ENCODE peak calls at places on chromosomes 12 and 14, in four cellular contexts. R is HepG2, F is WTC11, C is K562. S is an unnamed sample.

GRCh38 chr14:58121530-58122186 is 30.4 kb downstream of the ARMH4 start:
- DNase-seq in R (no peak), F (no peak), C (no peak), S (no peak)

GRCh38 chr12:97047361-97047760 is 140.3 kb downstream of the NEDD1 start:
- DNase-seq in R (no peak), F (no peak), C (no peak), S (no peak)

GRCh38 chr14:89618309-89618708 is 201.3 kb upstream of the FOXN3 start:
- DNase-seq in R (peak; percentile 12), F (no peak), C (no peak), S (no peak)

GRCh38 chr12:123131879-123132402 is 18.9 kb downstream of the PITPNM2 start:
- DNase-seq in R (no peak), F (no peak), C (no peak), S (no peak)

GRCh38 chr14:51674294-51675002 is 22.7 kb downstream of the FRMD6 start:
- DNase-seq in R (no peak), F (no peak), C (no peak), S (no peak)

GRCh38 chr14:86013663-86014062 is 483.7 kb downstream of the FLRT2 start:
- DNase-seq in R (peak; percentile 46), F (no peak), C (no peak), S (no peak)

GRCh38 chr14:69711471-69712216 is 55.3 kb upstream of the SRSF5 start:
- DNase-seq in R (no peak), F (no peak), C (no peak), S (no peak)

GRCh38 chr14:23895480-23895879 is 58.1 kb upstream of the DHRS4 start:
- DNase-seq in R (peak; percentile 42), F (no peak), C (no peak), S (no peak)

GRCh38 chr12:12786716-12787601 is 1.5 kb downstream of the APOLD1 start:
- DNase-seq in R (peak; percentile 32), F (peak; percentile 71), C (peak; percentile 93), S (peak; percentile 96)

GRCh38 chr12:685388-685787 is 22.1 kb upstream of the NINJ2 start:
- DNase-seq in R (no peak), F (no peak), C (no peak), S (no peak)

GRCh38 chr14:94665121-94665520 is 52.9 kb downstream of the SERPINA3 start:
- DNase-seq in R (no peak), F (no peak), C (no peak), S (no peak)

GRCh38 chr12:64983771-64984170 is 137.3 kb downstream of the WIF1 start:
- DNase-seq in R (no peak), F (no peak), C (no peak), S (no peak)

GRCh38 chr14:47619397-47619796 is 56.0 kb downstream of the MDGA2 start:
- DNase-seq in R (no peak), F (no peak), C (no peak), S (no peak)

GRCh38 chr12:48903982-48904411 is 21.3 kb downstream of the FKBP11 start:
- DNase-seq in R (peak; percentile 76), F (peak; percentile 92), C (peak; percentile 82), S (peak; percentile 90)

GRCh38 chr12:132904718-132905328 is 17.4 kb upstream of the CHFR start:
- DNase-seq in R (no peak), F (peak; percentile 94), C (peak; percentile 73), S (no peak)

DNA sequence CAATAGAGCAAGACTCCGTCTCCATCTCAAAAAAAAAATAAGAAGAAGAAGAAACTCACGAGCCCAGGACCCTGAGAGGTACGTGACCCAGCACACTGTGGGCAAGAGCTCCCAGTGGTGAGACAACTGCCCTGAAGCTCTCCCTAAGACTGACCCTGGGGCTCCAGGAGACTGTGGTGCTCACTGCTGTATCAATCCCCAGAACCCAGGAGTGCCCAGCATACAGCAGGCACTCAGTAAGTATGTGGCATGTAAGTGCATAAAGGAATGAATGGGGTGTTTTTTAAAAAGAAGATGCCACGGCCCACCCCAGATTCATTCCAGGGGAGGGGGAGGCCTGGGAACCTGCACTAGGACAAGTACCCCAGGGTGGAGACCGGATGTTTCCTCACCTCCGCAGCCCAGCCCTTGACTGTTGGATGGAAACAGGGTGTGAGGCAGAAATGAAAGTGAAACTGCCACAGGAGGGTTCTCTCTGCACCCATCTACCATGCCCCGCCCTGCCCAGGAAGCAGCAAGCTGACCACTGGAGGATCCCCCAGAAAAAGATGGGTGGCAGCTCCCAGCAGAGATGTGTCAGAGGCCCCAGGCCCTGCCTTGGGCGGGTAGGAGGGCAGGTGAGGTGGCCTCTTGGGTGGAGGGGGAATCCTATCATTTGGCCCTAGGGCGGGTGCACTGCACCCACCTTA is 12.2 kb downstream of the ITPK1 start:
- DNase-seq in R (no peak), F (no peak), C (no peak), S (no peak)
- TF ChIP-seq ELF4 in R (no peak), F (no peak), C (no peak), S (no peak)

GRCh38 chr14:76810953-76811400 is 1.7 kb downstream of the ANGEL1 start:
- DNase-seq in R (peak; percentile 80), F (no peak), C (no peak), S (peak; percentile 33)
- TF ChIP-seq SP1 in R (no peak), F (no peak), C (no peak), S (no peak)

GRCh38 chr12:100267603-100268281 is 765 bp downstream of the SCYL2 start:
- DNase-seq in R (peak; percentile 12), F (no peak), C (peak; percentile 12), S (no peak)
- TF ChIP-seq ELF4 in R (no peak), F (no peak), C (no peak), S (no peak)

GRCh38 chr12:7864751-7865150 is 8.0 kb downstream of the SLC2A14 start:
- DNase-seq in R (no peak), F (no peak), C (no peak), S (no peak)
- TF ChIP-seq SP1 in R (no peak), F (no peak), C (no peak), S (no peak)

GRCh38 chr12:40693503-40693863 is 1.2 kb downstream of the CNTN1 start:
- DNase-seq in R (no peak), F (peak; percentile 69), C (no peak), S (peak; percentile 51)

GRCh38 chr12:40701756-40702155 is 9.5 kb downstream of the CNTN1 start:
- DNase-seq in R (no peak), F (no peak), C (no peak), S (no peak)

GRCh38 chr12:40692617-40693502 is 621 bp downstream of the CNTN1 start:
- DNase-seq in R (no peak), F (peak; percentile 52), C (no peak), S (peak; percentile 33)

GRCh38 chr12:40691913-40692616 is at the start of gene CNTN1:
- DNase-seq in R (no peak), F (peak; percentile 92), C (peak; percentile 6), S (peak; percentile 95)

GRCh38 chr12:40697566-40698257 is 5.5 kb downstream of the CNTN1 start:
- DNase-seq in R (no peak), F (no peak), C (no peak), S (no peak)
- TF ChIP-seq ELF4 in R (no peak), F (no peak), C (no peak), S (no peak)

GRCh38 chr14:22699801-22700564 is 55.8 kb upstream of the OR6J1 start:
- DNase-seq in R (peak; percentile 100), F (no peak), C (peak; percentile 63), S (no peak)
- TF ChIP-seq SP1 in R (no peak), F (no peak), C (no peak), S (no peak)

DNA sequence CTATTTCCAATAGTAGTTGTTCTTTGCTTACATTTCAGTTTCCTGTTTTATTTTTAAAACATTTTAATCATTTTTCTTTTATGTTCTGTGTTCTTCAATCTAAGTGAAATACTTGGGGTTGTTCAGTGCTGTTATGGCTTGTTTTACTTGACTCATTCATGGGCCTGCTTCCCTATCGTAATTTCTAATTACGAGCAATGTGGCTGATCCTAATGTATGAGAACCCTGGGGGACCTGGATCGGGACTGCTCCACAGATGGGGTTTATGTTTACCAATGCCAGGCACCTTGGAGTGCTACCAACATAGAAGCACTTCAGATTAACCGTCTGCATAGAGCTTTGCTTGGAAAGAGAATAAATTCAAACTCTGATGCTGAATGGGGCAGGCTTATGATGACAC is 29.8 kb downstream of the TECPR2 start:
- DNase-seq in R (no peak), F (no peak), C (no peak), S (no peak)
- TF ChIP-seq ELF4 in R (no peak), F (no peak), C (no peak), S (no peak)

GRCh38 chr12:50626026-50626425 is 121.2 kb downstream of the DIP2B start:
- DNase-seq in R (no peak), F (no peak), C (no peak), S (no peak)

GRCh38 chr12:50625029-50625875 is 120.5 kb downstream of the DIP2B start:
- DNase-seq in R (no peak), F (no peak), C (no peak), S (no peak)

GRCh38 chr12:50621435-50622304 is 116.9 kb downstream of the DIP2B start:
- DNase-seq in R (no peak), F (no peak), C (no peak), S (no peak)

DNA sequence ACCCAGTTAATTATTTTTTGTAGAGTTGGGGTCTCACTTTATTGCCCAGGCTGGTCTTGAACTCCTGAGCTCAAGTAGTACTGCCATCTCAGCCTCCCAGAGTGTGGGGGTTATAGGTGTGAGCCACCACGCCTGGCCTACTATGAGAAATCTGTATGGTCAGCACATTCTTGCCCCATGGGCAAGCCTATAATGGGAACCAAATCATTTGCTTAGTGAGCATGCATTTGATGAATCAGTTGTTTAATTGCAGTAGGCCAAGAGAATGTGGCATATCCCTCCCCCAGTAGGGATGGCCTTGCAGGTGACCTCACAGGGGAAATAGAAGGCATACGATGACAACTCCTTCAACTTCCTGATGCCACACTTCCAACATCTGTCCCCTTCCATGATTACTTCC is 122.7 kb downstream of the DIP2B start:
- DNase-seq in R (no peak), F (no peak), C (no peak), S (no peak)
- TF ChIP-seq SP1 in R (no peak), F (no peak), C (no peak), S (no peak)

GRCh38 chr12:91982946-91983345 is 162.7 kb downstream of the BTG1 start:
- DNase-seq in R (no peak), F (no peak), C (no peak), S (no peak)

GRCh38 chr12:91984571-91984970 is 161.1 kb downstream of the BTG1 start:
- DNase-seq in R (no peak), F (no peak), C (no peak), S (no peak)

GRCh38 chr12:91978143-91978542 is 167.5 kb downstream of the BTG1 start:
- DNase-seq in R (no peak), F (no peak), C (no peak), S (no peak)

GRCh38 chr12:91983935-91984334 is 161.7 kb downstream of the BTG1 start:
- DNase-seq in R (no peak), F (no peak), C (no peak), S (no peak)

GRCh38 chr12:91980345-91980744 is 165.3 kb downstream of the BTG1 start:
- DNase-seq in R (no peak), F (no peak), C (no peak), S (no peak)
- TF ChIP-seq ELF4 in R (no peak), F (no peak), C (no peak), S (no peak)

S was measured in HEK293T.